ENCODE peak calls at places on chromosomes 1 and 21, in six cellular contexts. T, V, P, M, I and F are unnamed samples.

GRCh38 chr1:197890936-197891335 is 11.5 kb upstream of the C1orf53 start:
- DNase-seq in T (no peak), V (no peak), P (no peak), M (no peak), I (no peak), F (no peak)

GRCh38 chr1:159929155-159930051 is 4.1 kb upstream of the TAGLN2 start:
- DNase-seq in T (peak), V (peak), P (no peak), M (no peak), I (no peak), F (no peak)

GRCh38 chr1:26478159-26478558 is 5.9 kb downstream of the HMGN2 start:
- DNase-seq in T (no peak), V (no peak), P (no peak), M (no peak), I (no peak), F (no peak)

GRCh38 chr1:214801191-214801590 is 198.2 kb downstream of the CENPF start:
- DNase-seq in T (no peak), V (no peak), P (no peak), M (no peak), I (no peak), F (no peak)

GRCh38 chr1:151612506-151613274 is 840 bp downstream of the SNX27 start:
- DNase-seq in T (peak), V (no peak), P (no peak), M (peak), I (no peak), F (peak)

GRCh38 chr1:205374205-205375078 is 17.7 kb upstream of the KLHDC8A start:
- DNase-seq in T (no peak), V (no peak), P (no peak), M (no peak), I (no peak), F (no peak)

GRCh38 chr1:9482816-9483572 is 56.3 kb upstream of the SLC25A33 start:
- DNase-seq in T (no peak), V (no peak), P (no peak), M (no peak), I (no peak), F (no peak)

GRCh38 chr1:229570305-229570704 is 11.8 kb upstream of the ABCB10 start:
- DNase-seq in T (no peak), V (no peak), P (no peak), M (no peak), I (no peak), F (no peak)

GRCh38 chr21:21247441-21247840 is 249.2 kb downstream of the NCAM2 start:
- DNase-seq in T (no peak), V (no peak), P (no peak), M (no peak), I (no peak), F (no peak)

GRCh38 chr21:21309510-21309909 is 311.3 kb downstream of the NCAM2 start:
- DNase-seq in T (no peak), V (no peak), P (no peak), M (no peak), I (no peak), F (no peak)

GRCh38 chr1:175222296-175222938 is 29.8 kb upstream of the KIAA0040 start:
- DNase-seq in T (no peak), V (no peak), P (no peak), M (no peak), I (no peak), F (no peak)

GRCh38 chr1:212438831-212439237 is 6.1 kb downstream of the NENF start:
- DNase-seq in T (peak), V (no peak), P (no peak), M (no peak), I (no peak), F (no peak)

DNA sequence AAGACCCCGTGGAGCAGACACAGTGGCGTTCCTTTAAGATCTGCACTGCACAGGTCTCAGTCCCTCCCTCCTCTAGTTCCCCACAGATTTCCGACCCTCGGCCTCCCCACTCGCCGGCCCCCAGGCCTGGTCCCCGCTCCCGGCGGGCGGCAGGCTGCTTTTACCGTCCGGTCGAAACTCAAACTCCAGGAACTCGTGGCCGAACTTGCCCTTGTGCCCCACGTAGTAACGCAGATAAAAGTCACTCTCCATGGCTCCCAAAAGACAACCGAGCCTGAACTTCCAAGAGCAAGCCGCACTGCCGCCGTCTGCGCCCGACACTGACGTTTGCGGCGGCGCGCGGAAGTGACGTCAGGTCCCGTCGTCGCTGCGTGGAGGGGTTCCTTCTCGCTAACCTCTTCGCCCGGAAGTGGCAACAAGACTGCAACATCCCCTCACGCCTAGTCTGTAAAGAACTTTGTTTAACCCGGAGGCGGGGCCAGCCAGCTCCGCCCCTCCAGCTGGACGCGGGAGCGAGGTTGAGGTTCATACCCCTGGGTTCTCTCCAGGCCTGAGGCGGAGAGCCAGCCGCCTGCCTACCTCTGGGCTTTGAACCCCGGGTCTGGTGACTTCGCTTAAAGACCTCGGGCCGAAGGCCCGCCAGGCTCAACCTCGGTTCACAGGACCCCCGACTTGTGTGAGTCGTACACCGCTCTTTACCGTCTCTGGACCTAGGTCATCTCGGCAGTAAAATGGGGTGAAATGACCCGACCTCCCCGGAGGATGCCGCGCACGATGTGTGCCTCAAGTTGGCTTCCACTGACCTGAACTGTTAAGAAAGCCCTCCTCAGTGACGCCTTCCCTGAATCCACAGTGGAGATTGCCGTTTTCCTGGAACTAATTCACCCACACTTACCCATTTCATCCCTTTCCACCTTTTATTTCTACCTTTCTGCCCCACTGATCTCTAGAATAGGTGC is at the start of gene MAGOH:
- DNase-seq in T (peak), V (peak), P (peak), M (peak), I (peak), F (peak)
- TF ChIP-seq POLR2A in T (peak), V (peak), P (peak), M (peak), I (peak), F (peak)

GRCh38 chr1:207365063-207365462 is 43.6 kb downstream of the CD55 start:
- DNase-seq in T (no peak), V (no peak), P (no peak), M (no peak), I (no peak), F (no peak)
- TF ChIP-seq TAF1 in T (no peak), V (no peak), P (no peak), M (no peak), I (no peak), F (no peak)

GRCh38 chr1:36223996-36224536 is at the start of gene THRAP3:
- DNase-seq in T (peak), V (peak), P (peak), M (peak), I (peak), F (peak)
- TF ChIP-seq POLR2AphosphoS5 in T (peak), V (peak), P (peak), M (peak), I (peak), F (peak)

GRCh38 chr1:2300004-2300771 is 72.1 kb downstream of the SKI start:
- DNase-seq in T (no peak), V (no peak), P (no peak), M (peak), I (peak), F (peak)

GRCh38 chr1:2301607-2302291 is 73.6 kb downstream of the SKI start:
- DNase-seq in T (no peak), V (no peak), P (no peak), M (no peak), I (no peak), F (no peak)

GRCh38 chr1:2297246-2298011 is 69.3 kb downstream of the SKI start:
- DNase-seq in T (no peak), V (no peak), P (no peak), M (no peak), I (no peak), F (no peak)

GRCh38 chr1:2300851-2301606 is 72.9 kb downstream of the SKI start:
- DNase-seq in T (no peak), V (no peak), P (no peak), M (peak), I (peak), F (peak)

GRCh38 chr1:2298685-2299673 is 70.9 kb downstream of the SKI start:
- DNase-seq in T (no peak), V (no peak), P (no peak), M (no peak), I (no peak), F (no peak)
- TF ChIP-seq POLR2A in T (no peak), V (no peak), P (no peak), M (no peak), I (no peak), F (no peak)

DNA sequence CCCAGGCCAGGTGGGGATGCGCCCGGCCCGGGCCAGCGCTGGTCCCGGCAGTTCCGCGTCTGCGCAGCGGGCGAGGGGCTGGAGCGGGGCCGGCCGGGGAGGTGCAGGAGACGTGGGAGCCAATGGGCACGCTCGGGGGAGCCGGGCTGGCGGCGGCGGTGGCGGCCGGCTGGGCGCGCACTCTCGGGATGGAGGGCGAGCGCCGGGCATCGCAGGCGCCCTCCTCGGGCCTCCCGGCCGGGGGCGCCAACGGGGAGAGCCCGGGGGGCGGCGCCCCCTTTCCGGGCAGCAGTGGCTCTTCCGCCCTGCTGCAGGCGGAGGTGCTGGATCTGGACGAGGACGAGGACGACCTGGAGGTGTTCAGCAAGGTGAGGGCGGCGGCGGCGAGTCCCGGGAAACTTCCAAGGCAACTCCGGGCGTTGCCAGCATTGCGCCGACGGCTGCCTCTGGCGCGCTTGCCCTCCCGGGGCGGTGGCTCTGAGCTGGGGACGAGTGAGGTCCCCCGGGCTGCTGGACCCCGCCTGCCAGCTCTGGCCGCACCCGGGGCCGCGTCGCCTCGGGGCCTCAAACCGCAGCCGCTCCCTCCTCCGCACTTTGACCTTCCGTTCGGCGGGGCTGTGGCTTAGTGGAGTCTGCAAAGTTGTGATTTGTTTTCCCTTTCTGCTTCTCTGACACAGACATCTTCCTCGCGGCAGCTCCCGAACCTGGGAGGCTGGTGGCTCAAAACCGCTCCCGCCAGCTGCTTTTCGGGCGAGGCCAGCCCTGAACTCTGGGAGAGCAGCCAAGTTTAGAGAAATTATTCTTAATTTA is at the start of gene SNX7:
- DNase-seq in T (no peak), V (peak), P (peak), M (peak), I (no peak), F (no peak)
- TF ChIP-seq TAF1 in T (no peak), V (peak), P (peak), M (no peak), I (no peak), F (no peak)

DNA sequence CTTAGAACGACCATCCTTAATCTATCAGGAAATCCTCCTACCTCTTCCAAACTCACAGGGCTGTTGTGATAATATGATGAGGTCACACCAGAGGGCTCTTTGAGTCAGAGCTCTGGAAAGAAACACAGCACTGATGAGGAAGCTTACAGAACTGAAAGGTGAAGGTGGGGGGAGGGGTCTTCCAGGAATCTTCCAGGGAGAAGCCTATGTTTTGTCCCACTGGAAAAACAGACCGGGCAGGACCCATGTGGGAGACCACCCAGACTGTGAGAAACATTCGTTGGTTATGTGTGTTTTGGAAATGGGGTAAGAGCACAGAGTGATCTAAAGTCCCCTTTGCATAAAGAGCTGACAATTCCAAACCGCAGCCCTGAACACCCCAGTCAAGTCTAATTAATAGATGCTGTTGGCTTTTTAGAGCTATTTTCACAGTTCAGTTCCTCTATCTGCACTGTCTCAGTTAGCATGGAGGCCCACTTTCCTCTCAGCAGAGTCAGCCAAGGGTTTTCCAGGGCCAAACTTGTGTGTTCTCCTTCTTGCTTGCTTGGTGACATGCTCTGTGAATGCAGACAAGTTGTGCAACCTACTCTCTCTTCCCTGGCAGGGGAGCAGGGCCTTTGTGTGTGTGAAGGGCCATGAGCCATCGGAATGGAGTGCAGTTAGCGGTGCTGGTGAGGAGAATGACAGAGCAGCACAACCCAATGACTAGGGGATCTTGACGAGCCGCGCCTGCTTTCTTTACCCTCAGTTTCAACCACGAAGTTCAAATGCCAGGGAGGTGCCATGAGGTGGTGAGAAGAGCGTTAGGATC is 12.3 kb downstream of the PHLDA3 start:
- DNase-seq in T (peak), V (no peak), P (peak), M (no peak), I (no peak), F (no peak)
- TF ChIP-seq POLR2AphosphoS5 in T (no peak), V (no peak), P (no peak), M (no peak), I (no peak), F (no peak)

GRCh38 chr1:201396859-201397464 is 2.2 kb downstream of the LAD1 start:
- DNase-seq in T (no peak), V (no peak), P (peak), M (no peak), I (no peak), F (no peak)
- TF ChIP-seq POLR2A in T (no peak), V (no peak), P (peak), M (no peak), I (no peak), F (no peak)

GRCh38 chr1:202009326-202010031 is 908 bp upstream of the ELF3 start:
- DNase-seq in T (peak), V (peak), P (peak), M (peak), I (peak), F (peak)
- TF ChIP-seq TAF1 in T (no peak), V (peak), P (no peak), M (no peak), I (no peak), F (no peak)

GRCh38 chr1:227058321-227058751 is 118.2 kb downstream of the COQ8A start:
- DNase-seq in T (no peak), V (no peak), P (no peak), M (no peak), I (no peak), F (no peak)
- TF ChIP-seq POLR2AphosphoS5 in T (no peak), V (no peak), P (no peak), M (no peak), I (no peak), F (no peak)